ENCODE peak calls at places on chromosomes 1 and 21, in seven cellular contexts. I, U, E, K, S, B and V are unnamed samples.

GRCh38 chr1:169202836-169203235 is 96.3 kb downstream of the ATP1B1 start:
- DNase-seq in E (no peak), K (no peak), S (no peak), I (no peak), B (no peak), U (no peak), V (no peak)

GRCh38 chr1:160544647-160545046 is 21.6 kb upstream of the SLAMF6 start:
- DNase-seq in U (no peak), K (no peak), I (no peak), E (peak; percentile 43), S (no peak), B (no peak), V (no peak)

GRCh38 chr1:27331922-27332321 is 9.9 kb upstream of the SYTL1 start:
- DNase-seq in E (no peak), S (no peak), B (no peak), I (no peak), U (no peak), K (no peak), V (no peak)

GRCh38 chr1:21668232-21669032 is 725 bp downstream of the RAP1GAP start:
- DNase-seq in B (no peak), E (no peak), S (no peak), U (no peak), I (no peak), K (no peak), V (no peak)

GRCh38 chr1:229027622-229028182 is 243.2 kb upstream of the RAB4A start:
- DNase-seq in U (no peak), E (peak; percentile 59), S (no peak), B (peak; percentile 67), K (no peak), I (peak; percentile 13), V (peak; percentile 17)

GRCh38 chr1:70899735-70900134 is 147.9 kb downstream of the PTGER3 start:
- DNase-seq in S (no peak), I (no peak), E (no peak), U (no peak), B (no peak), K (no peak), V (no peak)

GRCh38 chr1:84995484-84996334 is 1.2 kb downstream of the MCOLN2 start:
- DNase-seq in U (no peak), S (no peak), E (no peak), I (no peak), K (no peak), B (no peak), V (peak; percentile 31)

GRCh38 chr1:227437495-227438008 is 119.3 kb upstream of the CDC42BPA start:
- DNase-seq in U (peak; percentile 76), I (no peak), K (no peak), E (peak; percentile 52), B (peak; percentile 79), S (no peak), V (no peak)

GRCh38 chr1:224331326-224331725 is 1.4 kb upstream of the NVL start:
- DNase-seq in B (no peak), K (no peak), S (no peak), U (no peak), E (no peak), I (no peak), V (no peak)

GRCh38 chr1:39395357-39395831 is 96.0 kb upstream of the BMP8A start:
- DNase-seq in E (peak; percentile 40), S (no peak), U (no peak), I (peak; percentile 61), K (peak; percentile 90), B (no peak), V (no peak)

GRCh38 chr1:55997550-55997949 is 581.8 kb downstream of the PLPP3 start:
- DNase-seq in B (no peak), S (no peak), I (no peak), E (no peak), U (no peak), K (no peak), V (no peak)

GRCh38 chr1:205013683-205014367 is 29.2 kb upstream of the CNTN2 start:
- DNase-seq in E (peak; percentile 60), U (peak; percentile 53), I (no peak), B (no peak), K (peak; percentile 43), S (peak; percentile 8), V (no peak)

GRCh38 chr1:45669379-45669778 is 17.0 kb downstream of the GPBP1L1 start:
- DNase-seq in E (no peak), I (no peak), S (no peak), U (no peak), K (no peak), B (no peak), V (no peak)

GRCh38 chr1:168613689-168614655 is 37.6 kb downstream of the XCL1 start:
- DNase-seq in E (no peak), K (no peak), I (no peak), U (no peak), B (no peak), S (no peak), V (no peak)

GRCh38 chr21:29697555-29698193 is 242.1 kb downstream of the GRIK1 start:
- DNase-seq in K (no peak), S (no peak), U (no peak), B (no peak), E (no peak), I (no peak), V (no peak)

GRCh38 chr1:201363455-201363854 is 14.0 kb downstream of the TNNT2 start:
- DNase-seq in K (no peak), U (no peak), I (no peak), S (no peak), E (no peak), B (no peak), V (no peak)

GRCh38 chr1:221204055-221204833 is 325.0 kb downstream of the HLX start:
- DNase-seq in B (no peak), K (no peak), U (no peak), I (no peak), E (no peak), S (no peak), V (no peak)

GRCh38 chr1:233819042-233819441 is 85.4 kb upstream of the SLC35F3 start:
- DNase-seq in E (no peak), I (no peak), B (no peak), S (no peak), U (no peak), K (no peak), V (no peak)

GRCh38 chr1:115164940-115165718 is 75.8 kb upstream of the TSPAN2 start:
- DNase-seq in B (no peak), K (no peak), E (no peak), U (no peak), I (no peak), S (no peak), V (no peak)

GRCh38 chr21:35203093-35204021 is 154.3 kb upstream of the RUNX1 start:
- DNase-seq in S (no peak), E (no peak), I (peak; percentile 77), U (no peak), K (no peak), B (no peak), V (no peak)

GRCh38 chr1:156081174-156082110 is 823 bp downstream of the MEX3A start:
- DNase-seq in S (no peak), B (no peak), U (no peak), K (no peak), I (no peak), E (no peak), V (no peak)

GRCh38 chr1:202229376-202229775 is 35.8 kb downstream of the LGR6 start:
- DNase-seq in U (no peak), S (no peak), I (no peak), K (no peak), B (no peak), E (no peak), V (no peak)

GRCh38 chr1:41880261-41880660 is 38.5 kb downstream of the HIVEP3 start:
- DNase-seq in U (no peak), B (no peak), E (no peak), K (no peak), S (no peak), I (no peak), V (no peak)

GRCh38 chr1:43524804-43525203 is 5.9 kb upstream of the PTPRF start:
- DNase-seq in E (no peak), S (no peak), I (no peak), B (no peak), U (no peak), K (peak; percentile 91), V (no peak)

GRCh38 chr1:74193908-74194307 is 4.1 kb downstream of the LRRIQ3 start:
- DNase-seq in B (no peak), S (no peak), I (peak; percentile 6), K (peak; percentile 8), U (no peak), E (no peak), V (no peak)

GRCh38 chr1:22978299-22978698 is 5.6 kb upstream of the LACTBL1 start:
- DNase-seq in U (no peak), B (no peak), S (no peak), I (peak; percentile 6), E (no peak), K (peak; percentile 46), V (no peak)

GRCh38 chr1:116777831-116778830 is 23.9 kb downstream of the CD2 start:
- DNase-seq in S (no peak), E (no peak), B (peak; percentile 39), K (peak; percentile 46), U (no peak), I (peak; percentile 58), V (no peak)

GRCh38 chr1:181514298-181515290 is 31.3 kb downstream of the CACNA1E start:
- DNase-seq in S (no peak), B (no peak), I (no peak), U (no peak), E (no peak), K (no peak), V (no peak)